ENCODE peak calls at places on chromosomes 2 and 18, in four cellular contexts. V is foreskin keratinocyte, P is naive B cell, O is PC-3. H is an unnamed sample.

GRCh38 chr18:13834501-13835015 is 10.6 kb downstream of the MC5R start:
- ATAC-seq in V (no peak), P (no peak), O (no peak), H (no peak)

GRCh38 chr2:136957044-136957443 is 191.7 kb downstream of the THSD7B start:
- ATAC-seq in V (no peak), P (no peak), O (no peak), H (no peak)

GRCh38 chr2:25337276-25337675 is 4.4 kb downstream of the DNMT3A start:
- ATAC-seq in V (no peak), P (no peak), O (no peak), H (no peak)

GRCh38 chr2:38098351-38099095 is 22.6 kb upstream of the CYP1B1 start:
- ATAC-seq in V (no peak), P (peak; percentile 46), O (no peak), H (no peak)

GRCh38 chr2:196176142-196176738 is 4.9 kb upstream of the STK17B start:
- ATAC-seq in V (no peak), P (peak; percentile 65), O (no peak), H (no peak)

GRCh38 chr2:29011650-29012060 is 30.6 kb downstream of the TOGARAM2 start:
- ATAC-seq in V (no peak), P (peak; percentile 76), O (no peak), H (no peak)

GRCh38 chr2:1082456-1083205 is 132.0 kb downstream of the SNTG2 start:
- ATAC-seq in V (no peak), P (no peak), O (no peak), H (no peak)

GRCh38 chr2:178327516-178327915 is 123.5 kb downstream of the PRKRA start:
- ATAC-seq in V (no peak), P (no peak), O (no peak), H (no peak)

GRCh38 chr2:202418511-202418910 is 42.4 kb downstream of the BMPR2 start:
- ATAC-seq in V (no peak), P (no peak), O (no peak), H (no peak)

GRCh38 chr18:58135170-58135569 is 91.1 kb downstream of the NEDD4L start:
- ATAC-seq in V (no peak), P (no peak), O (peak; percentile 59), H (peak; percentile 64)

GRCh38 chr18:79905389-79905911 is 46.0 kb downstream of the SLC66A2 start:
- ATAC-seq in V (no peak), P (no peak), O (no peak), H (no peak)

GRCh38 chr18:76056467-76057194 is 438.4 kb downstream of the ZNF516 start:
- ATAC-seq in V (no peak), P (no peak), O (no peak), H (no peak)

GRCh38 chr2:121052023-121052422 is 233.0 kb downstream of the TFCP2L1 start:
- ATAC-seq in V (no peak), P (no peak), O (no peak), H (no peak)

GRCh38 chr18:69684789-69685188 is 262.9 kb downstream of the CD226 start:
- ATAC-seq in V (no peak), P (no peak), O (no peak), H (no peak)

GRCh38 chr2:145066795-145067194 is 546.9 kb upstream of the ZEB2 start:
- ATAC-seq in V (no peak), P (no peak), O (no peak), H (no peak)

GRCh38 chr18:60249388-60249787 is 123.2 kb downstream of the MC4R start:
- ATAC-seq in V (no peak), P (no peak), O (no peak), H (no peak)

GRCh38 chr2:206989306-206989705 is 50.0 kb downstream of the CPO start:
- ATAC-seq in V (peak; percentile 89), P (peak; percentile 45), O (peak; percentile 85), H (peak; percentile 86)

GRCh38 chr2:226581004-226581403 is 218.6 kb downstream of the IRS1 start:
- ATAC-seq in V (no peak), P (no peak), O (no peak), H (no peak)

H was measured in SK-N-SH treated with all-trans-retinoic acid at 6 μM for 48 hours.